ENCODE peak calls at places on chromosomes 2 and 18, in nine cellular contexts. V is mammary epithelial cell, R is pancreas, N is GM23338, P is GM23248, B is coronary artery, U is esophagus muscularis mucosa, W is mesendoderm, M is heart right ventricle. Y is an unnamed sample.

GRCh38 chr2:37827911-37828411 is 97.1 kb upstream of the RMDN2 start:
- DNase-seq in M (no peak), P (peak), R (no peak), U (no peak), V (no peak), B (no peak), N (no peak), W (peak), Y (no peak)

GRCh38 chr2:239597216-239597615 is 196.4 kb upstream of the HDAC4 start:
- DNase-seq in B (peak), R (peak), N (no peak), V (no peak), M (no peak), P (no peak), U (no peak), W (no peak), Y (no peak)

GRCh38 chr18:47577520-47577919 is 326.1 kb upstream of the SKOR2 start:
- DNase-seq in M (no peak), P (no peak), B (no peak), U (no peak), N (peak), W (no peak), R (no peak), V (no peak), Y (no peak)

GRCh38 chr2:105754011-105754410 is 9.3 kb downstream of the NCK2 start:
- DNase-seq in R (no peak), P (no peak), M (no peak), B (no peak), W (no peak), U (no peak), V (no peak), N (no peak), Y (no peak)

GRCh38 chr2:224982910-224983688 is 59.2 kb downstream of the DOCK10 start:
- DNase-seq in U (no peak), W (no peak), M (no peak), B (no peak), P (peak), R (no peak), N (peak), V (no peak), Y (no peak)

GRCh38 chr2:240250985-240251847 is 110.8 kb upstream of the OTOS start:
- DNase-seq in N (peak), R (peak), B (peak), V (peak), P (peak), W (peak), U (peak), M (peak), Y (peak)

GRCh38 chr2:113083311-113083710 is 15.5 kb downstream of the IL1F10 start:
- DNase-seq in W (no peak), B (no peak), M (no peak), N (no peak), P (no peak), U (no peak), R (no peak), V (no peak), Y (no peak)

GRCh38 chr18:62717059-62717849 is 1.9 kb downstream of the PHLPP1 start:
- DNase-seq in B (peak), V (peak), W (peak), P (peak), R (no peak), M (no peak), N (peak), U (no peak), Y (peak)

GRCh38 chr2:136131961-136132839 is 14.3 kb upstream of the CXCR4 start:
- DNase-seq in W (no peak), P (no peak), B (no peak), U (no peak), R (no peak), V (no peak), N (no peak), M (no peak), Y (no peak)

GRCh38 chr18:27769152-27769551 is 407.8 kb downstream of the CDH2 start:
- DNase-seq in M (no peak), U (no peak), P (no peak), R (no peak), B (no peak), V (no peak), N (no peak), W (no peak), Y (no peak)

GRCh38 chr18:67864677-67865340 is 348.3 kb upstream of the DSEL start:
- DNase-seq in N (no peak), B (no peak), M (no peak), P (peak), R (no peak), V (peak), W (no peak), U (no peak), Y (no peak)

GRCh38 chr2:148534416-148535205 is 109.9 kb upstream of the EPC2 start:
- DNase-seq in P (peak), W (peak), M (peak), V (no peak), R (no peak), U (no peak), N (no peak), B (no peak), Y (no peak)

GRCh38 chr2:219552382-219553167 is 8.7 kb downstream of the TMEM198 start:
- DNase-seq in R (peak), U (peak), M (peak), W (peak), N (peak), V (peak), B (peak), P (peak), Y (peak)

GRCh38 chr18:58228762-58229161 is 184.7 kb downstream of the NEDD4L start:
- DNase-seq in M (no peak), P (no peak), B (no peak), N (peak), V (no peak), W (peak), U (peak), R (no peak), Y (no peak)

GRCh38 chr18:9354256-9354655 is 19.7 kb downstream of the TWSG1 start:
- DNase-seq in P (peak), M (no peak), W (no peak), N (no peak), B (no peak), V (no peak), U (no peak), R (no peak), Y (no peak)

GRCh38 chr18:28706397-28706796 is 529.5 kb upstream of the CDH2 start:
- DNase-seq in W (no peak), R (no peak), U (no peak), P (no peak), M (no peak), B (no peak), V (no peak), N (no peak), Y (no peak)

GRCh38 chr2:7539760-7540159 is 622.5 kb downstream of the RNF144A start:
- DNase-seq in B (no peak), V (no peak), M (no peak), W (peak), N (no peak), U (no peak), P (peak), R (no peak), Y (no peak)

GRCh38 chr18:7954229-7954628 is 387.1 kb downstream of the PTPRM start:
- DNase-seq in B (no peak), P (peak), V (no peak), N (no peak), M (no peak), W (no peak), R (no peak), U (no peak), Y (no peak)

GRCh38 chr2:74440005-74440377 is 1.7 kb downstream of the RTKN start:
- DNase-seq in M (peak), B (no peak), P (peak), U (no peak), W (no peak), N (peak), R (no peak), V (peak), Y (peak)

GRCh38 chr18:49212819-49213218 is 247.6 kb downstream of the DYM start:
- DNase-seq in M (no peak), P (peak), N (no peak), U (no peak), W (no peak), B (no peak), R (no peak), V (peak), Y (no peak)

GRCh38 chr2:68970566-68970965 is 3.9 kb upstream of the GKN1 start:
- DNase-seq in W (no peak), N (no peak), U (no peak), R (no peak), P (no peak), M (no peak), V (no peak), B (no peak), Y (no peak)

GRCh38 chr2:219331560-219332213 is 857 bp downstream of the RESP18 start:
- DNase-seq in R (peak), U (no peak), P (peak), M (peak), N (peak), W (peak), B (no peak), V (no peak), Y (peak)

GRCh38 chr2:204357175-204357695 is 188.0 kb upstream of the PARD3B start:
- DNase-seq in N (no peak), W (no peak), R (no peak), P (no peak), V (no peak), M (no peak), U (no peak), B (no peak), Y (no peak)

GRCh38 chr2:39845460-39846146 is 66.5 kb upstream of the THUMPD2 start:
- DNase-seq in V (peak), P (peak), U (no peak), M (no peak), N (no peak), W (no peak), B (no peak), R (no peak), Y (no peak)

DNA sequence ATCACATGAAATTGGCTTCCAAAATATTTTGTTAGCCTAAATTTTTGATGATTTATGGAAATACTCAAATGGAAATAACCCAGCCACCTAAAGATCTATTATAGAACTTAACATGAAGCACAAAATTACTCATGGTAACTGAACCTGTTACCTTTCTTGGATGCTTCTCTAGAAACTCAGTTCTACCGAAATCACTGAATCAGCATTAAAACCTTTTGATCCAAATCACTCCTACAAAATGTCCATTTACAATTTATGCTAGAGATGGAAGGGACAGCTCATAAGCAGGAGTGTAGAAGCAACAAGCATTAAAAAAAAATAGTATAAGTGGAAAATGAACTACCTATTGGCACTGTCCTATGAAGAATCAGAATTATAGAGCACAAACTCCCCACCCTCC is 2.1 kb downstream of the PRPF40A start:
- DNase-seq in U (no peak), M (no peak), P (no peak), W (no peak), R (no peak), V (no peak), N (no peak), B (no peak), Y (no peak)
- H3K4me3 ChIP-seq in U (no peak), M (no peak), P (peak), W (no peak), R (no peak), V (no peak), N (peak), B (no peak), Y (no peak)

GRCh38 chr2:241991236-241991635 is 121.7 kb downstream of the RTP5 start:
- DNase-seq in V (no peak), W (no peak), N (no peak), P (no peak), B (peak), M (no peak), R (peak), U (no peak), Y (no peak)
- H3K27ac ChIP-seq in V (no peak), W (no peak), N (no peak), P (no peak), B (no peak), M (no peak), R (no peak), U (no peak), Y (no peak)

GRCh38 chr2:181459646-181460045 is 2.5 kb downstream of the ITGA4 start:
- DNase-seq in N (no peak), B (no peak), R (no peak), V (no peak), M (no peak), P (peak), W (no peak), U (no peak), Y (no peak)
- H3K4me3 ChIP-seq in N (no peak), B (no peak), R (no peak), V (no peak), M (peak), P (peak), W (no peak), U (no peak), Y (no peak)

GRCh38 chr2:63843093-63843492 is 1.4 kb downstream of the UGP2 start:
- DNase-seq in N (no peak), P (no peak), U (no peak), R (no peak), V (no peak), W (no peak), B (no peak), M (no peak), Y (no peak)
- H3K27ac ChIP-seq in N (peak), P (peak), U (peak), R (peak), V (peak), W (no peak), B (peak), M (peak), Y (peak)

DNA sequence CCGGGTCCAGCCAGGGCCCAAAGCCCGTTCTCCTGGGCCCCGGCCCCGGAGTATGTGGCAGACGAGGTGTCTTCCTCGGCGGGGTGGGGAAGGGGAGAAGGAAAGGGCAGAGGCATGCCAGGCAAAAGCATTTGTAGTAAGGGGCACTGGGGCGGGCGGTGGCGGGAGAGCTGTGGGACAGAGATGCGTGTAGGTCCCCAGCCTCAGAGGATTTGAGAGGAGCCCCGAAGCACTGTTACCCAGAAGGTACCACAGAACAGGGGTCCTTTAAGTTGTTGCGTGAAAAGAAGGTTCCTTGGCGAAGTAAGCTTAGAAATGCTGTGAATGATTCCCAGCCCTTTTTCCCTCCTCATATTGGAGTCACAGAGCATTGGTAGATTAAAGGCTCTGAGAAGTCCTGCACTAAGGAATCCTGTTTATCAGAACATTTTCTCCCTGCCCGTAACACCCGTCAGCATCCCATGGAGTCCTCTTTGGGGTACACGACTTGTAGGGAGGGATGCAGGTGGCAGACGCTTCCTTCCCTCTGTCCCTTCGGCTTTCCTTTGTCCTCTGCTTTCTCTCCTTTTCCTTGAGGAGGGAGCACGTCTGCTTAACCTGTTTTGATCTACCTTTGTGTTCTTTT is 12.5 kb downstream of the GAREM2 start:
- DNase-seq in N (no peak), V (no peak), R (no peak), U (no peak), W (no peak), M (no peak), B (no peak), P (peak), Y (no peak)
- H3K4me3 ChIP-seq in N (peak), V (no peak), R (peak), U (peak), W (peak), M (peak), B (peak), P (peak), Y (peak)

Y was measured in dorsolateral prefrontal cortex.